ENCODE peak calls at places on chromosomes 3 and 15, in eight cellular contexts. N is Kasumi-1; U is NCI-H1436; E is fibroblast of lung; Q is activated naive CD8-positive, alpha-beta T cell treated with anti-CD3 and anti-CD28 coated beads for 36 hours; T is activated CD4-positive, alpha-beta T cell treated with anti-CD3 and anti-CD28 coated beads, Interleukin-2, amount 10 ng/mL, durations not matched to agents 7 days and 5 days; C is NCI-H2029; I is lung microvascular endothelial cell. Z is an unnamed sample.

GRCh38 chr3:51257865-51258264 is 127.2 kb upstream of the MANF start:
- DNase-seq in N (no peak), U (no peak), E (no peak), Q (no peak), T (no peak), C (no peak), I (no peak), Z (no peak)

GRCh38 chr3:141812091-141812490 is 48.9 kb downstream of the GRK7 start:
- DNase-seq in N (no peak), U (peak), E (no peak), Q (no peak), T (no peak), C (no peak), I (no peak), Z (no peak)

GRCh38 chr3:13770390-13771169 is 109.3 kb downstream of the WNT7A start:
- DNase-seq in N (peak), U (no peak), E (no peak), Q (no peak), T (no peak), C (no peak), I (no peak), Z (no peak)

GRCh38 chr3:101829066-101829830 is 20.1 kb upstream of the NFKBIZ start:
- DNase-seq in N (no peak), U (no peak), E (peak), Q (peak), T (peak), C (no peak), I (peak), Z (peak)

GRCh38 chr15:80977627-80978036 is 12.0 kb downstream of the MESD start:
- DNase-seq in N (peak), U (peak), E (peak), Q (peak), T (peak), C (no peak), I (peak), Z (no peak)

GRCh38 chr15:40618023-40618422 is 24.0 kb downstream of the KNL1 start:
- DNase-seq in N (no peak), U (no peak), E (no peak), Q (no peak), T (no peak), C (no peak), I (no peak), Z (no peak)

GRCh38 chr3:52068730-52069129 is 12.4 kb upstream of the DUSP7 start:
- DNase-seq in N (no peak), U (no peak), E (no peak), Q (no peak), T (no peak), C (no peak), I (no peak), Z (no peak)

GRCh38 chr3:33001889-33002288 is 50.4 kb downstream of the CCR4 start:
- DNase-seq in N (no peak), U (no peak), E (no peak), Q (peak), T (no peak), C (no peak), I (no peak), Z (no peak)

GRCh38 chr3:159458982-159459381 is 529.7 kb upstream of the IL12A start:
- DNase-seq in N (no peak), U (no peak), E (no peak), Q (no peak), T (no peak), C (no peak), I (no peak), Z (no peak)

GRCh38 chr15:50241684-50242450 is 23.7 kb downstream of the HDC start:
- DNase-seq in N (no peak), U (no peak), E (peak), Q (no peak), T (no peak), C (no peak), I (no peak), Z (no peak)

GRCh38 chr3:107236661-107237375 is 140.4 kb upstream of the CCDC54 start:
- DNase-seq in N (no peak), U (no peak), E (no peak), Q (no peak), T (no peak), C (no peak), I (no peak), Z (no peak)

GRCh38 chr3:42165211-42165610 is 74.1 kb downstream of the TRAK1 start:
- DNase-seq in N (no peak), U (no peak), E (no peak), Q (no peak), T (no peak), C (no peak), I (no peak), Z (no peak)

GRCh38 chr3:128993461-128994172 is at the start of gene CFAP92:
- DNase-seq in N (peak), U (peak), E (peak), Q (peak), T (peak), C (peak), I (peak), Z (peak)

GRCh38 chr3:160951677-160952487 is 153.3 kb downstream of the B3GALNT1 start:
- DNase-seq in N (no peak), U (no peak), E (no peak), Q (no peak), T (no peak), C (no peak), I (no peak), Z (no peak)

GRCh38 chr3:89617706-89618105 is 510.3 kb downstream of the EPHA3 start:
- DNase-seq in N (no peak), U (no peak), E (no peak), Q (no peak), T (no peak), C (no peak), I (no peak), Z (no peak)

GRCh38 chr3:11212301-11212613 is 58.0 kb downstream of the HRH1 start:
- DNase-seq in N (no peak), U (no peak), E (peak), Q (no peak), T (no peak), C (no peak), I (peak), Z (no peak)

GRCh38 chr3:126153695-126154360 is 26.6 kb downstream of the ALDH1L1 start:
- DNase-seq in N (no peak), U (no peak), E (no peak), Q (no peak), T (no peak), C (no peak), I (no peak), Z (no peak)

GRCh38 chr3:65144791-65145355 is 457.1 kb upstream of the ADAMTS9 start:
- DNase-seq in N (no peak), U (no peak), E (peak), Q (no peak), T (no peak), C (no peak), I (no peak), Z (no peak)

GRCh38 chr3:161600185-161600584 is 103.6 kb downstream of the OTOL1 start:
- DNase-seq in N (no peak), U (no peak), E (no peak), Q (no peak), T (no peak), C (peak), I (no peak), Z (no peak)

Z was measured in activated T-helper 2 cell treated with anti-CD3 and anti-CD28 coated beads, Interferon-gamma antibody, Interleukin-2, Interleukin-4, amounts not matched to agents 10 μg/mL and 5 μg/mL and 100 μg/mL, durations not matched to agents 14 hours and 24 hours and 36 hours.